ENCODE peak calls at places on chromosomes 16 and 17, in five cellular contexts. Y, R, C, W and N are unnamed samples.

GRCh38 chr17:15882058-15882720 is 62.7 kb upstream of the ADORA2B start:
- DNase-seq in C (peak; percentile 67), W (peak; percentile 85), R (no peak), Y (no peak), N (no peak)

GRCh38 chr16:560221-560700 is at the start of gene PRR35:
- DNase-seq in Y (no peak), W (no peak), C (no peak), R (no peak), N (no peak)

GRCh38 chr17:32742686-32743538 is 134.0 kb downstream of the MYO1D start:
- DNase-seq in R (no peak), Y (no peak), W (no peak), C (no peak), N (no peak)

GRCh38 chr17:39929657-39930407 is 2.3 kb downstream of the LRRC3C start:
- DNase-seq in R (no peak), C (no peak), Y (no peak), W (no peak), N (peak; percentile 82)

GRCh38 chr17:38761612-38762011 is 9.1 kb downstream of the PSMB3 start:
- DNase-seq in R (no peak), C (peak; percentile 79), W (peak; percentile 86), Y (no peak), N (peak; percentile 32)

GRCh38 chr16:5379948-5380347 is 282.4 kb upstream of the EEF2KMT start:
- DNase-seq in Y (no peak), C (no peak), W (no peak), R (no peak), N (no peak)

GRCh38 chr17:65173284-65173793 is 36.2 kb downstream of the RGS9 start:
- DNase-seq in Y (no peak), C (peak; percentile 39), R (no peak), W (peak; percentile 45), N (peak; percentile 55)

GRCh38 chr16:11224894-11225676 is 30.9 kb downstream of the SOCS1 start:
- DNase-seq in W (no peak), Y (no peak), C (no peak), R (no peak), N (peak; percentile 28)

GRCh38 chr16:84950906-84951305 is 60.4 kb downstream of the ZDHHC7 start:
- DNase-seq in Y (no peak), W (peak; percentile 60), C (peak; percentile 62), R (no peak), N (no peak)

GRCh38 chr17:77571562-77571981 is 386.9 kb upstream of the TNRC6C start:
- DNase-seq in Y (no peak), R (no peak), C (no peak), W (no peak), N (peak; percentile 6)

GRCh38 chr16:48365601-48366164 is 19.5 kb downstream of the SIAH1 start:
- DNase-seq in W (peak; percentile 95), R (peak; percentile 76), C (peak; percentile 97), Y (peak; percentile 82), N (peak; percentile 80)

GRCh38 chr17:19010729-19011505 is 6.4 kb upstream of the FAM83G start:
- DNase-seq in Y (no peak), W (no peak), C (peak; percentile 38), R (no peak), N (no peak)

GRCh38 chr16:49674255-49674980 is 181.5 kb downstream of the ZNF423 start:
- DNase-seq in Y (no peak), C (no peak), W (no peak), R (no peak), N (no peak)

GRCh38 chr16:67555795-67556212 is 6.5 kb upstream of the CTCF start:
- DNase-seq in W (no peak), R (no peak), Y (no peak), C (no peak), N (peak; percentile 72)

GRCh38 chr17:8964801-8965393 is 610 bp downstream of the PIK3R5 start:
- DNase-seq in C (no peak), Y (no peak), W (peak; percentile 54), R (no peak), N (no peak)

GRCh38 chr16:3938843-3939624 is 58.5 kb upstream of the CREBBP start:
- DNase-seq in W (peak; percentile 90), R (peak; percentile 68), C (peak; percentile 84), Y (peak; percentile 86), N (peak; percentile 89)

GRCh38 chr17:31581022-31581483 is 189.6 kb downstream of the RAB11FIP4 start:
- DNase-seq in C (no peak), R (no peak), Y (no peak), W (peak; percentile 28), N (peak; percentile 68)

GRCh38 chr17:1137465-1137894 is 42.3 kb downstream of the ABR start:
- DNase-seq in C (peak; percentile 41), Y (no peak), R (no peak), W (no peak), N (no peak)

GRCh38 chr17:27318228-27318627 is 24.3 kb downstream of the WSB1 start:
- DNase-seq in C (no peak), W (peak; percentile 13), Y (no peak), R (no peak), N (no peak)

GRCh38 chr16:66382966-66383299 is 16.4 kb downstream of the CDH5 start:
- DNase-seq in W (no peak), R (no peak), C (peak; percentile 96), Y (no peak), N (peak; percentile 93)

GRCh38 chr17:82655038-82655479 is 6.8 kb upstream of the WDR45B start:
- DNase-seq in W (no peak), Y (no peak), C (no peak), R (no peak), N (no peak)

GRCh38 chr16:57244767-57245471 is at the start of gene ARL2BP:
- DNase-seq in R (peak; percentile 97), Y (peak; percentile 91), C (peak; percentile 99), W (peak; percentile 99), N (peak; percentile 96)
- H2BK15ac ChIP-seq in R (no peak within 1 kb of the TSS), Y (no peak within 1 kb of the TSS), C (no peak within 1 kb of the TSS), W (no peak within 1 kb of the TSS), N (peak within 1 kb of the TSS; percentile 16)

GRCh38 chr16:2032285-2033056 is 5.8 kb downstream of the NHERF2 start:
- DNase-seq in Y (no peak), C (no peak), R (no peak), W (no peak), N (peak; percentile 49)
- H2BK15ac ChIP-seq in Y (no peak overlapping the region), C (no peak overlapping the region), R (peak overlapping the region; percentile 81), W (no peak overlapping the region), N (peak overlapping the region; percentile 98)

GRCh38 chr17:28717578-28718316 is at the start of gene RAB34:
- DNase-seq in Y (peak; percentile 80), W (peak; percentile 99), R (peak; percentile 92), C (peak; percentile 98), N (peak; percentile 89)
- H2BK15ac ChIP-seq in Y (peak within 1 kb of the TSS; percentile 95), W (no peak within 1 kb of the TSS), R (peak within 1 kb of the TSS; percentile 96), C (no peak within 1 kb of the TSS), N (peak within 1 kb of the TSS; percentile 99)

DNA sequence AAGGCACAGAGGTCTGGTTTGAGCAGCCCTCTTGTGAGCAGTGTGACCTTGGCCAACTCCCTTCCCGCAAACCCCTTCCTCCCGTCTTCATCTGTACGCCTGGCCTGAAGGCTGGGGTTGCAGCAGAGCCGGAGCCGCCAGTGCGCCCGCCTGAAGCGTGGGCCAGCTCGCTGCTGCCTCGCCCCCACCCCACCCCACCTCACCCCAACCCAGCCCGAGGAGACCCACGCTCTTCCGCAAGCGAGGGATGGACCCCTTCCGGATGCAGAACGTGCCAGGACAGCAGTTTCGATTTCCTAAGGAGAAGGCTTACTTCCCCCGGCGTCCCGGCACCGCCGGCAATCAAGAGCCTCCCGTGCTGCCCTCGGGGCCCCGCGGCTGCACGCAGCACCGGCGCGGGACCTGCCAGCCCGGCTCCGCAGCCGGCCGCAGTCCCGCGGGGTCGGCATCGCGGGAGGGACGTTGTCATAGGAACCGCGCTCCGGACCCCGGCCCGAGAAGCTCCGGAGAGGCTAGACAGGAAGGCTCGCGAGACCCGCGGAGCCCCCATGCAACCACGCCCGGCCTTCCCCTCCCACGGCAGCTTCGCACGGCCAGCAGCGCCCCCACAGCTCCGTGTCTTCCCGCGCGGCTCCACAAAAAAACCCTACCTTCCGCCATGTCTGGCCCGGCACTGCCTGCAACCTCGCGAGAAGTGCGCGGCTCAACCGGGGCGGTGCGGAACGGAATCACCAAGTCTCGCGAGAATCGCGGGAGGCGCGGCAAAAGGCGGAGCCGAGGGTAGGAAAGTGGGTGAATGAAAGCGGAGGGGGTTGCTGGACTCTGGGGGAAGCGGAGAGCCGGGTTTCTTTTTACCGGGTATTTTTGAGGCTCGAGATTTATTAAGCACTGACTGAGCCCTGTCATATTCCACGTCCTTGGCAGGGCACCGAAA is at the start of gene ANKFY1:
- DNase-seq in Y (peak; percentile 79), W (peak; percentile 98), R (peak; percentile 95), C (peak; percentile 96), N (peak; percentile 92)
- H2BK15ac ChIP-seq in Y (no peak within 1 kb of the TSS), W (no peak within 1 kb of the TSS), R (no peak within 1 kb of the TSS), C (no peak within 1 kb of the TSS), N (peak within 1 kb of the TSS; percentile 53)

GRCh38 chr16:89573826-89574680 is 1.5 kb upstream of the CPNE7 start:
- DNase-seq in W (no peak), Y (no peak), C (peak; percentile 11), R (no peak), N (no peak)
- H2BK15ac ChIP-seq in W (no peak overlapping the region), Y (peak overlapping the region; percentile 81), C (no peak overlapping the region), R (peak overlapping the region; percentile 83), N (peak overlapping the region; percentile 53)

GRCh38 chr17:17866897-17867296 is 30.1 kb upstream of the SREBF1 start:
- DNase-seq in Y (no peak), R (no peak), C (no peak), W (no peak), N (no peak)
- H2BK15ac ChIP-seq in Y (no peak overlapping the region), R (no peak overlapping the region), C (no peak overlapping the region), W (no peak overlapping the region), N (no peak overlapping the region)

GRCh38 chr17:50267074-50267841 is 7.0 kb upstream of the TMEM92 start:
- DNase-seq in C (no peak), W (no peak), Y (no peak), R (no peak), N (peak; percentile 47)
- H2BK15ac ChIP-seq in C (no peak overlapping the region), W (no peak overlapping the region), Y (peak overlapping the region; percentile 90), R (no peak overlapping the region), N (peak overlapping the region; percentile 100)

DNA sequence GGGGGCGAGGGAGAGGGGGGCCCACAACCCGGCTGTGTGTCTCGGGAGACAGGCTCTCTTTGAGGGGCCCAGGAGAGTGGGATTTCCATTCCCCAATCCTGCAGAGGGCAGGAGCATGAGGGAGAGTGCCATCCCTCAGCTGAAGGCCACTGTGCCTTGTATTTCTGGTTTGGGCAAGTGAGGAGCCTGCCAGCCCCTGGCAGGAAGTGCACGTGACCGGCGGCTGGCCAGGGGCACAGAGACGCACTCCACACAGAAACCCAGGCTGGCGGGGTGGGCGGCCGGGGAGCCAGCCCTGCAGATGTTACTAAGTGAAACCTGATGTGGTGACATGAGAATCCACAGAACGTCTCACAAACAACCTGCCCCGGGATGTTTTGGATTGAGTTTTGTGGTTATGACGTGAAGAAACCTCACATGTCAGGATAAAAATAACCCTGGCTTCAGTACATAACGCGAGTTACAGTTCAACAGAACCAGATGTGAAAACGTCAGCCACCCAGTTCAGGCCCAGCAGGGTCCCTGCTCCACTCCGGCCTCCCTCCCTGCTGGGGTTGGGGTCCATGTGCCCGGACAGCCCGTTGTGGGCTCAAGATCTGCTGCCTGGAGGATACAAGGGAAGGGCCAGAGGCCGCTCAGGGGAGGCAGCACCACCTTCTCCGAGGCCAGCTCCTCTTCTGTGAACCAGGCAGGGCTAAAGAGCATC is 51.7 kb upstream of the MTSS2 start:
- DNase-seq in Y (no peak), R (no peak), W (no peak), C (no peak), N (peak; percentile 99)
- H2BK15ac ChIP-seq in Y (no peak overlapping the region), R (no peak overlapping the region), W (no peak overlapping the region), C (no peak overlapping the region), N (peak overlapping the region; percentile 79)

DNA sequence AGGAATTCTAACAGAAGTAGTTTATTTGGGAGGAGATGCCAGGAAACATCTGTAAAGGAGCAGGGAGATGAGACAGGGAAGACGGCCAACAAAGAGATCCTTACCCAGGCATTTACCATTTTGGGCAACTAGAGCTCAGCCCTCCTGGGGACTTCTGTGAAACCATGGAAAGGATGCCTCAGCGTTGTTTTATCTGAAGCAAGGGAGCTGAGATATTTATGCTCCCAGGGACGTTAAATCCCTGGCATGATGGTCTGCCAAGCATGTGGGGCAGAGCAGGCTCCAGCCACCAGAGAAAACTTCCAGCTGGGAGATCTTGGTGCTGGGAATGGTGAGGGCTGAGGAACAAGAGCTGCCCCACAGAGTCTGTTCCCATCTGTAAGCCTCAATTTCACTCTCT is 114.8 kb upstream of the FOXF1 start:
- DNase-seq in R (no peak), Y (no peak), C (no peak), W (no peak), N (no peak)
- H2BK15ac ChIP-seq in R (no peak overlapping the region), Y (no peak overlapping the region), C (no peak overlapping the region), W (no peak overlapping the region), N (peak overlapping the region; percentile 91)